ENCODE peak calls at places on chromosomes 12 and 14, in five cellular contexts. Q, L, G, X and Y are unnamed samples.

GRCh38 chr12:25009511-25010092 is 60.7 kb upstream of the BCAT1 start:
- DNase-seq in Q (no peak), L (no peak), G (no peak), X (no peak), Y (no peak)

GRCh38 chr14:93911975-93912374 is 15.2 kb upstream of the FAM181A start:
- DNase-seq in Q (peak; percentile 36), L (no peak), G (no peak), X (no peak), Y (no peak)

GRCh38 chr14:48325486-48325885 is 650.1 kb upstream of the MDGA2 start:
- DNase-seq in Q (no peak), L (no peak), G (peak; percentile 8), X (no peak), Y (no peak)

GRCh38 chr14:105261781-105262180 is 13.4 kb downstream of the BTBD6 start:
- DNase-seq in Q (no peak), L (no peak), G (no peak), X (no peak), Y (no peak)

GRCh38 chr12:82993610-82994009 is 306.9 kb downstream of the TMTC2 start:
- DNase-seq in Q (no peak), L (no peak), G (no peak), X (no peak), Y (no peak)

GRCh38 chr12:46935448-46935847 is 109.7 kb upstream of the SLC38A4 start:
- DNase-seq in Q (no peak), L (no peak), G (no peak), X (no peak), Y (no peak)

GRCh38 chr12:78698747-78699146 is 165.8 kb upstream of the SYT1 start:
- DNase-seq in Q (no peak), L (no peak), G (no peak), X (no peak), Y (no peak)

GRCh38 chr14:59189281-59189821 is 884 bp downstream of the DAAM1 start:
- DNase-seq in Q (peak; percentile 62), L (peak; percentile 13), G (peak; percentile 39), X (no peak), Y (no peak)

GRCh38 chr12:67909091-67909531 is 80.1 kb upstream of the IFNG-AS1 start:
- DNase-seq in Q (no peak), L (no peak), G (peak; percentile 28), X (no peak), Y (no peak)

GRCh38 chr14:91693342-91693741 is 38.5 kb downstream of the CATSPERB start:
- DNase-seq in Q (no peak), L (no peak), G (no peak), X (no peak), Y (no peak)

GRCh38 chr14:23284654-23285529 is 1.0 kb downstream of the HOMEZ start:
- DNase-seq in Q (no peak), L (no peak), G (no peak), X (peak; percentile 19), Y (peak; percentile 14)

GRCh38 chr14:42316746-42317145 is 710.1 kb downstream of the LRFN5 start:
- DNase-seq in Q (no peak), L (no peak), G (no peak), X (no peak), Y (no peak)

GRCh38 chr14:34258318-34258717 is 203.7 kb downstream of the SPTSSA start:
- DNase-seq in Q (no peak), L (no peak), G (no peak), X (no peak), Y (no peak)